ENCODE peak calls at places on chromosomes 13 and 19, in five cellular contexts. P is psoas muscle, L is heart right ventricle, B is right atrium auricular region, H is hepatocyte. I is an unnamed sample.

GRCh38 chr13:101341464-101341863 is 74.8 kb downstream of the NALCN start:
- DNase-seq in H (no peak), L (no peak), B (no peak), P (no peak), I (no peak)

GRCh38 chr19:2820112-2820702 is 539 bp downstream of the ZNF554 start:
- DNase-seq in B (no peak), H (peak), P (no peak), L (no peak), I (no peak)

GRCh38 chr13:84574851-84575250 is 692.6 kb upstream of the SLITRK1 start:
- DNase-seq in P (no peak), B (no peak), L (no peak), H (peak), I (no peak)

GRCh38 chr13:48121733-48122132 is 26.8 kb upstream of the MED4 start:
- DNase-seq in B (no peak), L (no peak), H (no peak), P (no peak), I (no peak)

GRCh38 chr19:52566588-52566987 is 3.5 kb upstream of the ZNF701 start:
- DNase-seq in P (no peak), L (no peak), H (peak), B (no peak), I (no peak)

GRCh38 chr13:40600145-40600751 is 66.2 kb downstream of the FOXO1 start:
- DNase-seq in P (no peak), B (no peak), H (no peak), L (no peak), I (no peak)

GRCh38 chr19:23991170-23991569 is 76.5 kb downstream of the ZNF726 start:
- DNase-seq in B (peak), L (no peak), H (peak), P (no peak), I (no peak)

GRCh38 chr13:55160911-55161310 is 1979.8 kb upstream of the PRR20A start:
- DNase-seq in L (no peak), P (no peak), H (no peak), B (no peak), I (no peak)

GRCh38 chr13:30832845-30833332 is 73.2 kb upstream of the MEDAG start:
- DNase-seq in P (peak), B (no peak), L (peak), H (peak), I (no peak)

GRCh38 chr13:72808917-72809500 is 27.1 kb downstream of the PIBF1 start:
- DNase-seq in P (no peak), B (no peak), L (no peak), H (peak), I (no peak)

GRCh38 chr19:17475541-17476115 is 5.3 kb downstream of the SLC27A1 start:
- DNase-seq in H (no peak), B (peak), P (peak), L (peak), I (no peak)

DNA sequence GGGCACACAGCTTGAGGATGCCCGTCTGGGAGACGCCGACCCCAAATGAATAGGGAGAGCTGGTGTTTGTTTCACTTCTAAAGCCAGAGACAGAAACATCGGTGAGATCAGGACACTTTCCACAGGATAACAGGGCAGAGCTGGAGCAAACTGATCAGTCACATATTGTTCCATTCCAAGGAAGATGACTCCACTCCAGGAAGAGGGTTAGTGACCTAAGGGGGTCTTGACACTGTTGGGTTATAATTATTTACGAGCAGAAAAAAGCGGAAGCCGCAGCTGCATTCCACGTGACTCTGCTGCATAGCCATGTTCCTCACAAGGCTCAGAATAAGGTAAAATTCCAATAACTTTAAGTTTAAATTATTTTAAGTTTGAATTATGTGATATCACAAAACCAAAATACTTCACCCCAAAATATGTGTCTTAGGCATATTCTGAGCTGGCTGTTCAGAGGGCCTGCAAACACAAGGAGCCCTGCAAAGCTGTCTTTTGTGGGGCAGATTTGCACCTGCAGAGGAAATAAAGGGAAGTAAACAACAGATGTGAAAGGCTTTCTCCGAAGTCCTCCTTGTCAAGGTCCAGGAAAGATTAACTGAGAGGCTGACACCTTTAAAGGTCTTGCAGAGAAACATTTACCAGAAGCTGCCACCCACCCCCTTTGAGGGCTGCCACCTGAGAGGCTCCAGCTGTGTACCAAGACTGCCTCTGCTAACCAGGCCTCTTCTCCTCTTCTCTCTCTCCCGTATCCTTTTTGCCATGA is 819.2 kb downstream of the UQCRFS1 start:
- DNase-seq in P (no peak), H (no peak), B (no peak), L (no peak), I (no peak)
- TF ChIP-seq CTCF in P (no peak), H (no peak), B (no peak), L (no peak), I (no peak)

DNA sequence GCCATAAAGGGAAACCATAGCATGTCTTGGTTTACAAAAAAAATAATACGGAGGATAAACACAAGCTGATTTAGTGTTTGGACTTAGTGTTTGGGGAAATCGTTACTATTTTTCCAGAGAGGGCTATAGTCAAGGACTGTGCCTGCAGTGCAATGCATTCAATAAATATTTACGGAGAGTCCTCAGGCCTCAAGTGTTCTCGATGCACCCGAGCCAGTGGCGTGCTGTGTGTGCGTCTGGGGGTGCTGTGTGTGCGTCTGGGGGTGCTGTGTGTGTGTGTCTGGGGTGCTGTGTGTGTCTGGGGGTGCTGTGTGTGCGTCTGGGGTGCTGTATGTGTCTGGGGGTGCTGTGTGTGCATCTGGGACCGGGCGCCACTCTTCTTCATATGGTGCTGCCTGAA is 71.7 kb upstream of the GTF3A start:
- DNase-seq in B (no peak), H (no peak), L (no peak), P (no peak), I (no peak)
- H3K27ac ChIP-seq in B (no peak), H (peak), L (no peak), P (no peak), I (no peak)

DNA sequence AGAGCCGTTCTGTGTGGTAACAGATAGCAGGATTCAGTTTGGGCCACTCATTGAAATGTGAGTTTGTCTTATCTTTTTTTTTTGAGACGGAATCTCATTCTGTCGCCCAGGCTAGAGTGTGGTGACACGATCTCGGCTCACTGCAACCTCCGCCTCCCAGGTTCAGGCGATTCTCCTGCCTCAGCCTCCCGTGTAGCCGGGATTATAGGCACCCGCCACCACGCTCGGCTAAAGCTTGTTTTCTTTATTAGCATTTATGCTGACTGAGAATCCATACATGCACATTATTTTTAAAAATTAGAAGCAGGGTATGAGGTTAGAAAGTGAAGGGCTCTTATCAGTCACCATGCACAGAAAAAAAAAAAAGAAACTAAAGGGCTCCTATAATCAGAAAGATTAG is 11.6 kb downstream of the AP1M1 start:
- DNase-seq in H (no peak), B (no peak), P (no peak), L (no peak), I (no peak)
- H3K4me3 ChIP-seq in H (no peak), B (no peak), P (no peak), L (no peak), I (no peak)

GRCh38 chr13:111941845-111942447 is 125.0 kb upstream of the SOX1 start:
- DNase-seq in L (no peak), P (no peak), B (peak), H (no peak), I (no peak)
- TF ChIP-seq CTCF in L (no peak), P (no peak), B (no peak), H (no peak), I (no peak)

GRCh38 chr19:39520541-39521204 is 5.7 kb downstream of the SELENOV start:
- DNase-seq in H (no peak), P (no peak), B (no peak), L (no peak), I (no peak)
- H3K27ac ChIP-seq in H (no peak), P (no peak), B (no peak), L (no peak), I (no peak)

DNA sequence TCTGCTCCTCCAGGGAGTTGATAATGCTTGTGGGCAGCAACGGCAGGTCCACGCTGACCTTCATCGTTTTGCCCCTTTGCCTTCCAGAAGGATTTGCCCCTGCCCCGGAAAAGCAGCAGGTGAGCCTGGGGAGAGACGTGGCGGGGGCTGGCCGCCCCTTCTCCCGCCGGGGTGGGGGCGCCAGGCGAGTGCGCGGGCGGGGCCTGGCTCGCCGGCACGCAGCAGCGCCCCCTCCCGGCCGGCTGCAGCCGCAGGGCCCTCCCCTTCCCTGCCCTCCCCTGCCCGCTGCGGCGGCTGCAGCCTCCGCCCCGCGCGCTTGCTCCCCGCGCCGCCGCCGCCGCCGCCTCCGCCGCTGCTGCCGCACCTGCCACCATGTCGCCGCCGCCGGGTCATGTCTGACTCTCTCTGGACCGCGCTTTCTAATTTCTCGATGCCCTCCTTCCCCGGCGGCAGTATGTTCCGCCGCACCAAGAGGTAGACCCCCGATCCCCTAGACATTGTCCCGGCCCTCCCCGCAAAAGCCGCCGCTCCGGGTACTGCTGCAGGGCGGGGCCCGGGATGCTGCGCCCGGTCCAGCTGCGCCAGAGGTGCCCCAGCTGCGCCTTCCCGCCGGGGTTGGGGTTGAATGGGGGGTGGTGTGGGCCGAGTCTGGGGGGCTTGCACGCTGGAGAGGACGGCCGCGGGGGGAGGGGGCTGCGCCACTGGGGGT is at the start of gene MAST1:
- DNase-seq in P (peak), B (no peak), L (peak), H (peak), I (no peak)
- H3K4me3 ChIP-seq in P (peak), B (no peak), L (peak), H (peak), I (peak)

GRCh38 chr19:4007021-4007835 is at the start of gene PIAS4:
- DNase-seq in L (peak), H (peak), P (peak), B (peak), I (peak)
- TF ChIP-seq CTCF in L (no peak), H (no peak), P (no peak), B (no peak), I (no peak)

GRCh38 chr13:83499286-83499685 is 383.0 kb downstream of the SLITRK1 start:
- DNase-seq in H (no peak), P (no peak), L (no peak), B (no peak), I (no peak)

GRCh38 chr13:83498045-83498444 is 384.2 kb downstream of the SLITRK1 start:
- DNase-seq in H (no peak), L (no peak), P (no peak), B (no peak), I (no peak)

GRCh38 chr13:83496501-83496900 is 385.8 kb downstream of the SLITRK1 start:
- DNase-seq in B (no peak), H (no peak), P (no peak), L (no peak), I (no peak)

GRCh38 chr13:83503424-83503823 is 378.9 kb downstream of the SLITRK1 start:
- DNase-seq in P (no peak), B (no peak), H (no peak), L (no peak), I (no peak)

GRCh38 chr13:83498486-83499190 is 383.6 kb downstream of the SLITRK1 start:
- DNase-seq in H (no peak), L (no peak), P (no peak), B (no peak), I (no peak)
- H3K27ac ChIP-seq in H (no peak), L (no peak), P (no peak), B (no peak), I (no peak)

GRCh38 chr19:4115050-4115817 is 8.7 kb downstream of the MAP2K2 start:
- DNase-seq in H (no peak), L (peak), P (no peak), B (no peak), I (no peak)
- H3K4me3 ChIP-seq in H (no peak), L (no peak), P (peak), B (no peak), I (no peak)

I was measured in coronary artery.